ENCODE peak calls at places on chromosome 20, in seven cellular contexts. A, L, B, M, F, D and G are unnamed samples. For H3K4me1 and H3K27me3, the result is how much of the 10 kb centered on the place peaks cover.

GRCh38 chr20:45497971-45498494 is 17.4 kb downstream of the SPINT3 start:
- DNase-seq in D (no peak), M (no peak), A (no peak), F (no peak), B (no peak), L (no peak), G (no peak)

GRCh38 chr20:34628026-34628425 is 48.9 kb downstream of the PIGU start:
- DNase-seq in D (no peak), B (no peak), L (no peak), F (no peak), M (no peak), A (no peak), G (no peak)

GRCh38 chr20:25223179-25223661 is 24.7 kb upstream of the PYGB start:
- DNase-seq in M (no peak), D (peak), F (peak), A (peak), L (no peak), B (no peak), G (peak)

GRCh38 chr20:46681032-46681854 is 8.0 kb downstream of the TP53RK start:
- DNase-seq in M (no peak), B (peak), A (peak), L (no peak), D (peak), F (peak), G (peak)

GRCh38 chr20:23667666-23668065 is 21.2 kb downstream of the CST4 start:
- DNase-seq in D (no peak), A (no peak), F (no peak), B (no peak), L (no peak), M (no peak), G (no peak)

GRCh38 chr20:34578040-34578439 is 19.5 kb downstream of the MAP1LC3A start:
- DNase-seq in D (no peak), F (no peak), A (no peak), L (no peak), B (no peak), M (no peak), G (no peak)

GRCh38 chr20:46808565-46808964 is 86.1 kb upstream of the EYA2 start:
- DNase-seq in L (no peak), M (no peak), B (no peak), F (no peak), A (no peak), D (no peak), G (no peak)

GRCh38 chr20:45983279-45983743 is 11.3 kb upstream of the ZNF335 start:
- DNase-seq in B (no peak), D (no peak), F (no peak), L (no peak), A (no peak), M (peak), G (no peak)

GRCh38 chr20:25389381-25389857 is 1.2 kb downstream of the ABHD12 start:
- DNase-seq in F (peak), D (peak), M (no peak), L (no peak), A (no peak), B (peak), G (no peak)

GRCh38 chr20:32621071-32621913 is 36.2 kb upstream of the NOL4L start:
- DNase-seq in L (no peak), A (no peak), D (no peak), M (no peak), F (peak), B (no peak), G (no peak)

GRCh38 chr20:10352934-10353866 is 80.8 kb downstream of the MKKS start:
- DNase-seq in L (no peak), F (no peak), D (no peak), A (no peak), B (no peak), M (no peak), G (no peak)

GRCh38 chr20:18164356-18164755 is 26.7 kb downstream of the KAT14 start:
- DNase-seq in F (no peak), M (no peak), A (no peak), L (no peak), B (no peak), D (no peak), G (no peak)

GRCh38 chr20:37571033-37571432 is 43.4 kb upstream of the BLCAP start:
- DNase-seq in M (no peak), F (no peak), A (no peak), D (no peak), B (no peak), L (no peak), G (peak)

GRCh38 chr20:38125157-38126056 is 39.7 kb downstream of the TGM2 start:
- DNase-seq in A (peak), L (peak), F (no peak), D (peak), M (peak), B (peak), G (peak)

GRCh38 chr20:63253438-63254236 is 626 bp downstream of the NKAIN4 start:
- DNase-seq in A (no peak), F (peak), M (no peak), L (no peak), D (no peak), B (no peak), G (no peak)

GRCh38 chr20:62889871-62890270 is 28.2 kb upstream of the TCFL5 start:
- DNase-seq in A (no peak), M (peak), D (no peak), L (no peak), F (no peak), B (no peak), G (no peak)

GRCh38 chr20:64241061-64241460 is 14.5 kb upstream of the PCMTD2 start:
- DNase-seq in A (no peak), M (peak), B (no peak), D (peak), F (no peak), L (no peak), G (no peak)

GRCh38 chr20:10557685-10558084 is 116.1 kb downstream of the JAG1 start:
- DNase-seq in F (no peak), B (no peak), M (no peak), L (no peak), D (no peak), A (no peak), G (no peak)

GRCh38 chr20:11585752-11586352 is 331.8 kb upstream of the BTBD3 start:
- DNase-seq in D (no peak), M (no peak), F (peak), A (no peak), L (no peak), B (no peak), G (no peak)

GRCh38 chr20:1764136-1765033 is 106.8 kb upstream of the SIRPG start:
- DNase-seq in A (peak), M (peak), L (peak), F (peak), B (peak), D (peak), G (peak)

GRCh38 chr20:37329481-37330165 is 16.3 kb upstream of the SRC start:
- DNase-seq in D (no peak), L (no peak), F (no peak), B (no peak), M (no peak), A (no peak), G (no peak)

GRCh38 chr20:44701116-44701865 is 13.9 kb upstream of the CCN5 start:
- DNase-seq in B (no peak), A (no peak), L (peak), M (no peak), D (peak), F (no peak), G (no peak)

GRCh38 chr20:36836591-36837329 is 39.2 kb upstream of the TLDC2 start:
- DNase-seq in L (no peak), F (peak), M (peak), D (peak), B (no peak), A (peak), G (peak)

GRCh38 chr20:24746351-24746685 is 202.8 kb upstream of the CST7 start:
- DNase-seq in L (no peak), F (no peak), B (peak), D (no peak), A (peak), M (no peak), G (peak)

GRCh38 chr20:38283236-38283635 is 20.7 kb upstream of the BPI start:
- DNase-seq in M (no peak), A (no peak), F (no peak), D (no peak), B (no peak), L (no peak), G (no peak)

DNA sequence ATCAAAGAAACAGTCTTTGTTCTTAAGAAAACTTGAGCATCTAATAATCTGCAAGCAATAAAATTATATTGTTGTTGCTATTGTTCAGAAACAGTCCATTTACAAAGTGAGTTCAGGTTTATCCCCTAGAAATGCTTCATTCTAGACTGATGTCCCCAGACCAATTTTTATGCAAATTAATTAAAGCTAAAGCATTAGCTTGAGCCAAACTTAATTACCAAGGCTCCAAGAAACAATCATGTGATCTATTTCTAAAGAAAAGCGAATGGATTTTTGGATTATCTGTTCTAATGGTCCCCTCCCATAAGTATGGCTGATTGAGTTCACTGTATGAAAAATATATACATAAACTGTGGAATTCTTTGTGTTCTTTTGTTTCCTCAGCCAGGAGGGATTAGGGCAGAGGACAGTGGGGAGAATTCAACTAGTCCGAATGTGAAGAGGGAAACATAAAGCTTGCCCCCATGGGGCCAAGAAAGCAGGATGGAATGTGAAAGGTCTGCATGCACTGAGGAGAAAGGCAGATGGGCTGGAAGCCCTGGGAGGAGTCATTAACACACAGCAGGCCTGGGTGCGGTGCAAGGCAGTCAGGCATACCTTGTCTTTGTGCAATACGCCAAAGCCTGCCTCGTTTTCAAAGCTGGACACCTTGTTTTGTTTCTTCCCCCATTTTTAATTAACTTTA is 597.1 kb downstream of the KIF16B start:
- DNase-seq in D (no peak), A (no peak), B (no peak), F (no peak), M (no peak), L (no peak), G (no peak)
- H3K4me3 ChIP-seq in D (no peak), A (no peak), B (no peak), F (no peak), M (no peak), L (no peak), G (no peak)

GRCh38 chr20:41136336-41136694 is 1.0 kb upstream of the PLCG1 start:
- DNase-seq in L (no peak), D (no peak), M (no peak), F (no peak), A (no peak), B (no peak), G (no peak)
- H3K4me1 ChIP-seq in L (under half), D (under half), M (under half), F (under half), A (under half), B (under half), G (under half)

GRCh38 chr20:57255183-57255582 is 11.3 kb downstream of the BMP7 start:
- DNase-seq in A (no peak), L (no peak), M (no peak), D (no peak), B (no peak), F (no peak), G (no peak)
- H3K27me3 ChIP-seq in A (under half), L (under half), M (under half), D (under half), B (under half), F (under half), G (under half)

DNA sequence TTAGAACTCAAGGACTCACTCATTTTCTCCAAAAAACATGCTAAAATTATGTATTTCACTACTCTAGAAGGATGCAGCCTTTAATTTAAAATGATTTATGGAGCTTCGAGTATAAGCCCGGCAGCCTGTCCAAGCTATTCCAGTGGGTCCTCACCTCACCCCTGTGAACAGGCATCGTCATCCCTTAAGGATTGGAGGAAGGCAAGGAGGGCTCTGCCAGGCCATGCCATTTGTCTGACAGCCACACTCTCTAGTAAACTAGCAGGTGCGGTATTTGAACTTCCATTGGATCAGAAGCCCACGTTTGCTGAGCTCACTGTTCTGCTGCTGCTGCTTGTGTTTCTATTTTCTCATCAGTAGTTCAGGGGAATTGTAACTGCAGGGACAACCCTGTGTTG is 39.8 kb upstream of the NAA20 start:
- DNase-seq in B (no peak), M (no peak), A (no peak), L (no peak), F (no peak), D (no peak), G (no peak)
- H3K4me3 ChIP-seq in B (peak), M (no peak), A (no peak), L (no peak), F (peak), D (peak), G (peak)

GRCh38 chr20:59824711-59825562 is 108.5 kb downstream of the SYCP2 start:
- DNase-seq in L (no peak), B (no peak), D (no peak), F (no peak), A (no peak), M (no peak), G (no peak)
- H3K4me1 ChIP-seq in L (under half), B (under half), D (under half), F (under half), A (under half), M (under half), G (under half)

DNA sequence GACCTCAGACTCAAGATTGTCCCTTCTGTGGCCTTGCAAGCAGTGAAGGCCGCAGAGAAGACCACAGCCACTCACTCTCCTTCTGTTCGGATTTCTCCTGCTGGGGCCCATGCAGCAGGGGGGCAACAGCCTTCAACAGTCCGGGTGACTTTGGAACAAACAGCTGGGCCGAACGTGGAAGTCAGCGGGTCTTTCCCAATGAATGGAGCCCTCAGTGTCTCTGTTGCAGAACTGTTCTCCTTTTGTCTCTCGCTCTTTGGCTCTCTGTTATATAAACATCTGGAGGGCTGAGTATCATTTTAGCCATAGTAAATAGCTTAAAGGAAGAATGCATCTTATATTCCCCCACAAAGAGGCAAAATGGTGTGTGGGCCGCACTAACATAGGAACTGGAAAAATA is 136.7 kb upstream of the RALGAPA2 start:
- DNase-seq in D (no peak), A (no peak), L (no peak), M (no peak), F (no peak), B (no peak), G (no peak)
- H3K27me3 ChIP-seq in D (under half), A (under half), L (under half), M (under half), F (under half), B (under half), G (under half)

GRCh38 chr20:43682446-43682845 is 15.5 kb downstream of the MYBL2 start:
- DNase-seq in F (no peak), A (peak), D (no peak), L (no peak), M (no peak), B (no peak), G (no peak)
- H3K4me3 ChIP-seq in F (no peak), A (no peak), D (no peak), L (no peak), M (no peak), B (no peak), G (no peak)

GRCh38 chr20:35653893-35654292 is 10.8 kb downstream of the CPNE1 start:
- DNase-seq in L (no peak), D (no peak), A (no peak), F (no peak), B (no peak), M (no peak), G (no peak)
- H3K4me1 ChIP-seq in L (under half), D (half or more), A (under half), F (under half), B (under half), M (under half), G (under half)

GRCh38 chr20:61767776-61768494 is 297.7 kb downstream of the TAF4 start:
- DNase-seq in B (no peak), A (no peak), L (no peak), D (no peak), F (no peak), M (peak), G (no peak)
- H3K27me3 ChIP-seq in B (under half), A (under half), L (under half), D (under half), F (under half), M (under half), G (half or more)